ENCODE peak calls at places on chromosomes 11 and 22, in four cellular contexts. One of them, this sample, is unnamed.

GRCh38 chr11:10581481-10582019 is 13.1 kb upstream of the LYVE1 start:
- DNase-seq in fibroblast of lung: peak; percentile 40
- DNase-seq in brain microvascular endothelial cell: no peak
- DNase-seq in neural crest cell: no peak
- DNase-seq in this sample: no peak

GRCh38 chr11:119607726-119608125 is 121.3 kb downstream of the NECTIN1 start:
- DNase-seq in fibroblast of lung: no peak
- DNase-seq in brain microvascular endothelial cell: no peak
- DNase-seq in neural crest cell: no peak
- DNase-seq in this sample: no peak

GRCh38 chr11:108973402-108974119 is 308.7 kb downstream of the DDX10 start:
- DNase-seq in fibroblast of lung: peak; percentile 89
- DNase-seq in brain microvascular endothelial cell: peak; percentile 64
- DNase-seq in neural crest cell: no peak
- DNase-seq in this sample: no peak

GRCh38 chr11:95891423-95892177 is 32.3 kb downstream of the MTMR2 start:
- DNase-seq in fibroblast of lung: peak; percentile 23
- DNase-seq in brain microvascular endothelial cell: peak; percentile 64
- DNase-seq in neural crest cell: no peak
- DNase-seq in this sample: no peak

GRCh38 chr11:93585758-93586157 is 42.6 kb upstream of the SMCO4 start:
- DNase-seq in fibroblast of lung: peak; percentile 80
- DNase-seq in brain microvascular endothelial cell: peak; percentile 80
- DNase-seq in neural crest cell: no peak
- DNase-seq in this sample: no peak

GRCh38 chr11:97786961-97787360 is 1233.8 kb upstream of the CNTN5 start:
- DNase-seq in fibroblast of lung: no peak
- DNase-seq in brain microvascular endothelial cell: no peak
- DNase-seq in neural crest cell: no peak
- DNase-seq in this sample: no peak

GRCh38 chr11:123360267-123360936 is 69.7 kb upstream of the GRAMD1B start:
- DNase-seq in fibroblast of lung: no peak
- DNase-seq in brain microvascular endothelial cell: no peak
- DNase-seq in neural crest cell: no peak
- DNase-seq in this sample: no peak

GRCh38 chr22:23229646-23230045 is 49.3 kb downstream of the BCR start:
- DNase-seq in fibroblast of lung: no peak
- DNase-seq in brain microvascular endothelial cell: no peak
- DNase-seq in neural crest cell: no peak
- DNase-seq in this sample: no peak

GRCh38 chr11:18865951-18866350 is 73.3 kb downstream of the MRGPRX1 start:
- DNase-seq in fibroblast of lung: no peak
- DNase-seq in brain microvascular endothelial cell: no peak
- DNase-seq in neural crest cell: no peak
- DNase-seq in this sample: no peak

GRCh38 chr11:8987446-8987845 is 16.4 kb downstream of the NRIP3 start:
- DNase-seq in fibroblast of lung: no peak
- DNase-seq in brain microvascular endothelial cell: no peak
- DNase-seq in neural crest cell: no peak
- DNase-seq in this sample: no peak

GRCh38 chr22:40044102-40044869 is 49.5 kb downstream of the FAM83F start:
- DNase-seq in fibroblast of lung: peak; percentile 99
- DNase-seq in brain microvascular endothelial cell: peak; percentile 99
- DNase-seq in neural crest cell: peak; percentile 98
- DNase-seq in this sample: peak; percentile 92

GRCh38 chr11:36509265-36509664 is 807 bp downstream of the TRAF6 start:
- DNase-seq in fibroblast of lung: peak; percentile 57
- DNase-seq in brain microvascular endothelial cell: peak; percentile 29
- DNase-seq in neural crest cell: no peak
- DNase-seq in this sample: no peak

GRCh38 chr11:131681875-131682274 is 311.5 kb downstream of the NTM start:
- DNase-seq in fibroblast of lung: no peak
- DNase-seq in brain microvascular endothelial cell: no peak
- DNase-seq in neural crest cell: no peak
- DNase-seq in this sample: peak; percentile 0

GRCh38 chr22:37781434-37782059 is 26.2 kb upstream of the GCAT start:
- DNase-seq in fibroblast of lung: no peak
- DNase-seq in brain microvascular endothelial cell: no peak
- DNase-seq in neural crest cell: no peak
- DNase-seq in this sample: no peak
- TF ChIP-seq CTCF in fibroblast of lung: peak; percentile 32
- TF ChIP-seq CTCF in brain microvascular endothelial cell: peak; percentile 45
- TF ChIP-seq CTCF in neural crest cell: peak; percentile 14
- TF ChIP-seq CTCF in this sample: no peak

GRCh38 chr22:42294034-42294985 is 23.9 kb upstream of the TCF20 start:
- DNase-seq in fibroblast of lung: peak; percentile 36
- DNase-seq in brain microvascular endothelial cell: peak; percentile 24
- DNase-seq in neural crest cell: peak; percentile 59
- DNase-seq in this sample: no peak

GRCh38 chr22:42297778-42298177 is 27.3 kb upstream of the TCF20 start:
- DNase-seq in fibroblast of lung: no peak
- DNase-seq in brain microvascular endothelial cell: no peak
- DNase-seq in neural crest cell: no peak
- DNase-seq in this sample: no peak

GRCh38 chr22:42298746-42299145 is 28.3 kb upstream of the TCF20 start:
- DNase-seq in fibroblast of lung: no peak
- DNase-seq in brain microvascular endothelial cell: no peak
- DNase-seq in neural crest cell: no peak
- DNase-seq in this sample: no peak

GRCh38 chr22:42296883-42297282 is 26.4 kb upstream of the TCF20 start:
- DNase-seq in fibroblast of lung: no peak
- DNase-seq in brain microvascular endothelial cell: no peak
- DNase-seq in neural crest cell: no peak
- DNase-seq in this sample: no peak

GRCh38 chr22:42296381-42296853 is 26.0 kb upstream of the TCF20 start:
- DNase-seq in fibroblast of lung: no peak
- DNase-seq in brain microvascular endothelial cell: no peak
- DNase-seq in neural crest cell: no peak
- DNase-seq in this sample: no peak
- TF ChIP-seq CTCF in fibroblast of lung: peak; percentile 8
- TF ChIP-seq CTCF in brain microvascular endothelial cell: peak; percentile 40
- TF ChIP-seq CTCF in neural crest cell: no peak
- TF ChIP-seq CTCF in this sample: no peak

GRCh38 chr11:60777572-60777971 is 7.6 kb upstream of the MS4A10 start:
- DNase-seq in fibroblast of lung: peak; percentile 67
- DNase-seq in brain microvascular endothelial cell: peak; percentile 95
- DNase-seq in neural crest cell: no peak
- DNase-seq in this sample: no peak

GRCh38 chr11:60774726-60775125 is 10.4 kb upstream of the MS4A10 start:
- DNase-seq in fibroblast of lung: no peak
- DNase-seq in brain microvascular endothelial cell: no peak
- DNase-seq in neural crest cell: no peak
- DNase-seq in this sample: no peak

GRCh38 chr11:60775420-60775961 is 9.6 kb upstream of the MS4A10 start:
- DNase-seq in fibroblast of lung: peak; percentile 75
- DNase-seq in brain microvascular endothelial cell: peak; percentile 89
- DNase-seq in neural crest cell: peak; percentile 93
- DNase-seq in this sample: peak; percentile 62

GRCh38 chr11:60777106-60777505 is 8.0 kb upstream of the MS4A10 start:
- DNase-seq in fibroblast of lung: no peak
- DNase-seq in brain microvascular endothelial cell: no peak
- DNase-seq in neural crest cell: no peak
- DNase-seq in this sample: no peak

DNA sequence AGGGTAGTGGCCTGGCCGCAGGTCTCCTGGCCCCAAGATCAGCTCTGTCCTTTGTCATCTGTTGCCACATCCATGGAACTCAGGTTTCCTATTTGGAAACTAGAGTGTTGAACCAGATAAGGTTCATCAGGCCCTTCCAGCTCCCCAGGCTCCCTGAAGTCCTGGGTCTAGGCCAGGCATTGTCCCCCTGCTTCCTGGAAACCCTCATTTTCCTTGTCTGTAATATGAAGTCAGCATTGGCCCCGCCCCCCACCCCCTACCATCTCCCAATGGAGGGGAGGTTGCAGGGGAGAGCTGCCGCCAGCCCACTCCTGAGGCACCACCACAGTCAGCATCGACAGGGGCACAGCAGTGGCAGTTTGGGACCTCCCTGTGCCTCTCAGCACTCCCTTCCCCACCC is 9.0 kb upstream of the MS4A10 start:
- DNase-seq in fibroblast of lung: no peak
- DNase-seq in brain microvascular endothelial cell: no peak
- DNase-seq in neural crest cell: no peak
- DNase-seq in this sample: no peak
- TF ChIP-seq CTCF in fibroblast of lung: no peak
- TF ChIP-seq CTCF in brain microvascular endothelial cell: no peak
- TF ChIP-seq CTCF in neural crest cell: no peak
- TF ChIP-seq CTCF in this sample: no peak

GRCh38 chr22:28802595-28803087 is 2.3 kb upstream of the XBP1 start:
- DNase-seq in fibroblast of lung: no peak
- DNase-seq in brain microvascular endothelial cell: no peak
- DNase-seq in neural crest cell: no peak
- DNase-seq in this sample: no peak
- TF ChIP-seq CTCF in fibroblast of lung: no peak
- TF ChIP-seq CTCF in brain microvascular endothelial cell: peak; percentile 19
- TF ChIP-seq CTCF in neural crest cell: peak; percentile 43
- TF ChIP-seq CTCF in this sample: no peak

DNA sequence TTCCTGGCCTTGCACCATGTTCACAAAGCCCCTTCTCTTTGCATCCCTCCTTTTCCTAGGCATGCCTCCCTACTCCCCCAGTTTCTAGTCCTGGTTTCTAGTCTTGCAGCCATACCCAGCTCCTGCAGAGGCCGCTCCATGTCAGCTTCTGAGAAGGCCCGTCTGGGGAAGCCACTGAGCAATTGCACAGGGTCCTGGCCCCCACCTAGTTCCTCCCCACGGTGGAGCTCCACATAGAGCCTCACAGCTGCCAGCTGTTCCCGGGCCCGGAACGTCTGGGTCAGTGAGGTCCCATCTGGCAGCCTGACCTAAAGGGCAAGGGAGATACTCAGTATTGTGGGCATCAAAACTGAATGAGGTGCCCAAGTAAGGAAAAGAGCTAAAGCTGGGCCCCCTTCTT is 2.2 kb downstream of the UBXN1 start:
- DNase-seq in fibroblast of lung: no peak
- DNase-seq in brain microvascular endothelial cell: no peak
- DNase-seq in neural crest cell: no peak
- DNase-seq in this sample: no peak
- TF ChIP-seq CTCF in fibroblast of lung: no peak
- TF ChIP-seq CTCF in brain microvascular endothelial cell: no peak
- TF ChIP-seq CTCF in neural crest cell: no peak
- TF ChIP-seq CTCF in this sample: no peak

DNA sequence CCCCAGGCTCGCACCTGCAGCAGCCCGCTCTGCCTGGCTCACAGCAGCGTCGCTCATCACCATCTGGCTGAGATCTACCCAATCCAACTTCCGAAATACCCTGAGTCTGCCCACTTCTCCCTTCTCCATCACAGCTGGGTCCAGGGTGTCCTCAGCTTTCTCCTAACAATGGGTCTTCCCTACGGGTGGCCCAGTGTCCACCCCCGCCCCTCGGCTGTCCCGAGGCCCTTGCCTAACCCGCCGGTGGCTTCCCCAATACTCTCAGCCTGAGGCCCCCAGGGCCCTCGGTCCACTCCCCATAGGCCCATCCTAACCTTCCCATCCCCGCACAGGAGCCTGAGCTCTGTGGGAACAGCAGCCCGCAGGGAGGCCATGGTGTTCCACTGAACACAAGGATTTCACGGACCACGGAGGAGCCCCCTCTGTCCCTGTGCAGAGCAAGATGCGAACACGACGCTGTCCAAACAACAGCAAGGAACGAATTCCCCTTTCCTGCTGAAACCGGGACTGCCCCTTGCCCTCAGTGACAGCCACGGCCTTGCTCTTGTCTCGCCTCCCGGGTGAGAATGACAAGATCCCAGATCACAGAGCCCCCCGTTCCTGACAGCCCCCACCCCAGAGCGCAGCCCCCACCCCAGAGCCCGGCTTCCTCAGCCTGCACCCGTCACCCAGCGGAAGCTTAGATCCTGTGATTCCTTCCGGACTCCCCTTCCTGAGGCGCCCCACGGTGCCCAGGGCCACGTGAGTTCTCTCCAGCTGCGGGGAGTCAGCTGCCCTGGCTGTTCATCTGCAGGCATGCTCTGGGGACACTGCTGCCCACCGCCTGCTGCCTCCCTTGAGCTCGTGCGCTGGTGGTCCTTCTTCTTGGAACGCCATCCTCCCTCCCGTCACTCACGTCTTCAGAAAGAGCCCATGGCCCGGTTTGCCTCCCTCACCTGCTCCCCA is 48.8 kb upstream of the CARS1 start:
- DNase-seq in fibroblast of lung: no peak
- DNase-seq in brain microvascular endothelial cell: no peak
- DNase-seq in neural crest cell: no peak
- DNase-seq in this sample: no peak
- TF ChIP-seq CTCF in fibroblast of lung: no peak
- TF ChIP-seq CTCF in brain microvascular endothelial cell: no peak
- TF ChIP-seq CTCF in neural crest cell: no peak
- TF ChIP-seq CTCF in this sample: no peak

GRCh38 chr22:29600846-29601245 is 2.6 kb upstream of the NF2 start:
- DNase-seq in fibroblast of lung: no peak
- DNase-seq in brain microvascular endothelial cell: no peak
- DNase-seq in neural crest cell: no peak
- DNase-seq in this sample: no peak

GRCh38 chr22:29605236-29605850 is 1.9 kb downstream of the NF2 start:
- DNase-seq in fibroblast of lung: no peak
- DNase-seq in brain microvascular endothelial cell: no peak
- DNase-seq in neural crest cell: no peak
- DNase-seq in this sample: no peak

GRCh38 chr22:29607426-29607825 is 4.0 kb downstream of the NF2 start:
- DNase-seq in fibroblast of lung: peak; percentile 35
- DNase-seq in brain microvascular endothelial cell: no peak
- DNase-seq in neural crest cell: no peak
- DNase-seq in this sample: no peak

GRCh38 chr22:29606320-29606719 is 2.9 kb downstream of the NF2 start:
- DNase-seq in fibroblast of lung: no peak
- DNase-seq in brain microvascular endothelial cell: no peak
- DNase-seq in neural crest cell: no peak
- DNase-seq in this sample: no peak

GRCh38 chr22:29603358-29604191 is at the start of gene NF2:
- DNase-seq in fibroblast of lung: peak; percentile 99
- DNase-seq in brain microvascular endothelial cell: peak; percentile 99
- DNase-seq in neural crest cell: peak; percentile 95
- DNase-seq in this sample: peak; percentile 92
- TF ChIP-seq CTCF in fibroblast of lung: no peak
- TF ChIP-seq CTCF in brain microvascular endothelial cell: no peak
- TF ChIP-seq CTCF in neural crest cell: no peak
- TF ChIP-seq CTCF in this sample: no peak